ENCODE peak calls at places on chromosomes 13 and 19, in six cellular contexts. One of them, this sample, is unnamed.
A peak's percentile ranks its signal among the peaks of the same experiment; 100 is the strongest.

GRCh38 chr13:46778879-46779278 is 18.1 kb downstream of the ESD start:
- DNase-seq in GM12864: no peak
- DNase-seq in AG09309: no peak
- DNase-seq in heart left ventricle: no peak
- DNase-seq in tibial artery: no peak
- DNase-seq in cardiac muscle cell: peak; percentile 4
- DNase-seq in this sample: no peak

GRCh38 chr19:30379841-30380610 is 7.8 kb downstream of the ZNF536 start:
- DNase-seq in tibial artery: peak; percentile 7
- DNase-seq in AG09309: no peak
- DNase-seq in heart left ventricle: no peak
- DNase-seq in GM12864: no peak
- DNase-seq in cardiac muscle cell: no peak
- DNase-seq in this sample: no peak

GRCh38 chr13:79782541-79783216 is 301.7 kb downstream of the NDFIP2 start:
- DNase-seq in GM12864: no peak
- DNase-seq in AG09309: no peak
- DNase-seq in cardiac muscle cell: peak; percentile 93
- DNase-seq in heart left ventricle: peak; percentile 82
- DNase-seq in tibial artery: no peak
- DNase-seq in this sample: no peak

GRCh38 chr19:39671739-39672363 is 16.1 kb downstream of the LGALS16 start:
- DNase-seq in cardiac muscle cell: peak; percentile 64
- DNase-seq in GM12864: peak; percentile 48
- DNase-seq in AG09309: peak; percentile 2
- DNase-seq in tibial artery: no peak
- DNase-seq in heart left ventricle: no peak
- DNase-seq in this sample: no peak

GRCh38 chr19:38879400-38879751 is 1.3 kb upstream of the RINL start:
- DNase-seq in AG09309: no peak
- DNase-seq in GM12864: no peak
- DNase-seq in cardiac muscle cell: no peak
- DNase-seq in tibial artery: no peak
- DNase-seq in heart left ventricle: peak; percentile 14
- DNase-seq in this sample: no peak

GRCh38 chr19:55297267-55297666 is 13.5 kb downstream of the BRSK1 start:
- DNase-seq in GM12864: no peak
- DNase-seq in tibial artery: no peak
- DNase-seq in heart left ventricle: no peak
- DNase-seq in cardiac muscle cell: no peak
- DNase-seq in AG09309: no peak
- DNase-seq in this sample: no peak

GRCh38 chr13:109968876-109969577 is 182.6 kb upstream of the IRS2 start:
- DNase-seq in heart left ventricle: peak; percentile 86
- DNase-seq in cardiac muscle cell: peak; percentile 90
- DNase-seq in AG09309: no peak
- DNase-seq in GM12864: no peak
- DNase-seq in tibial artery: no peak
- DNase-seq in this sample: no peak

GRCh38 chr13:29654807-29655547 is 59.5 kb upstream of the SLC7A1 start:
- DNase-seq in GM12864: no peak
- DNase-seq in cardiac muscle cell: peak; percentile 8
- DNase-seq in tibial artery: no peak
- DNase-seq in AG09309: peak; percentile 66
- DNase-seq in heart left ventricle: peak; percentile 26
- DNase-seq in this sample: no peak

GRCh38 chr19:30309983-30310805 is 62.0 kb upstream of the ZNF536 start:
- DNase-seq in cardiac muscle cell: no peak
- DNase-seq in AG09309: no peak
- DNase-seq in heart left ventricle: no peak
- DNase-seq in GM12864: no peak
- DNase-seq in tibial artery: no peak
- DNase-seq in this sample: no peak

GRCh38 chr13:72255908-72256307 is 388.9 kb upstream of the DACH1 start:
- DNase-seq in cardiac muscle cell: peak; percentile 2
- DNase-seq in tibial artery: no peak
- DNase-seq in AG09309: no peak
- DNase-seq in heart left ventricle: no peak
- DNase-seq in GM12864: no peak
- DNase-seq in this sample: no peak

GRCh38 chr13:28531195-28531955 is 36.4 kb upstream of the FLT1 start:
- DNase-seq in heart left ventricle: peak; percentile 82
- DNase-seq in cardiac muscle cell: peak; percentile 41
- DNase-seq in tibial artery: peak; percentile 21
- DNase-seq in GM12864: no peak
- DNase-seq in AG09309: no peak
- DNase-seq in this sample: no peak

GRCh38 chr19:2582984-2583956 is 107.3 kb downstream of the GADD45B start:
- DNase-seq in heart left ventricle: no peak
- DNase-seq in tibial artery: no peak
- DNase-seq in AG09309: no peak
- DNase-seq in GM12864: no peak
- DNase-seq in cardiac muscle cell: no peak
- DNase-seq in this sample: peak; percentile 7

GRCh38 chr19:16660763-16661479 is at the start of gene TMEM38A:
- DNase-seq in GM12864: no peak
- DNase-seq in tibial artery: peak; percentile 27
- DNase-seq in AG09309: no peak
- DNase-seq in cardiac muscle cell: peak; percentile 9
- DNase-seq in heart left ventricle: peak; percentile 61
- DNase-seq in this sample: no peak

GRCh38 chr19:8302357-8302691 is 5.8 kb downstream of the CD320 start:
- DNase-seq in cardiac muscle cell: no peak
- DNase-seq in heart left ventricle: peak; percentile 76
- DNase-seq in AG09309: no peak
- DNase-seq in GM12864: no peak
- DNase-seq in tibial artery: no peak
- DNase-seq in this sample: no peak

GRCh38 chr13:35830850-35831450 is 300.2 kb downstream of the DCLK1 start:
- DNase-seq in GM12864: no peak
- DNase-seq in tibial artery: no peak
- DNase-seq in heart left ventricle: no peak
- DNase-seq in cardiac muscle cell: no peak
- DNase-seq in AG09309: no peak
- DNase-seq in this sample: no peak

GRCh38 chr19:18756896-18757295 is 34.2 kb downstream of the COMP start:
- DNase-seq in tibial artery: no peak
- DNase-seq in cardiac muscle cell: no peak
- DNase-seq in GM12864: no peak
- DNase-seq in heart left ventricle: no peak
- DNase-seq in AG09309: no peak
- DNase-seq in this sample: no peak

GRCh38 chr13:70732611-70733010 is 624.4 kb upstream of the KLHL1 start:
- DNase-seq in GM12864: no peak
- DNase-seq in AG09309: no peak
- DNase-seq in tibial artery: no peak
- DNase-seq in cardiac muscle cell: no peak
- DNase-seq in heart left ventricle: no peak
- DNase-seq in this sample: no peak

GRCh38 chr13:40490086-40490723 is 176.2 kb downstream of the FOXO1 start:
- DNase-seq in AG09309: no peak
- DNase-seq in cardiac muscle cell: no peak
- DNase-seq in tibial artery: no peak
- DNase-seq in GM12864: no peak
- DNase-seq in heart left ventricle: no peak
- DNase-seq in this sample: peak; percentile 55

GRCh38 chr19:20351244-20351643 is 184.2 kb downstream of the ZNF486 start:
- DNase-seq in GM12864: no peak
- DNase-seq in AG09309: no peak
- DNase-seq in heart left ventricle: no peak
- DNase-seq in cardiac muscle cell: no peak
- DNase-seq in tibial artery: no peak
- DNase-seq in this sample: no peak

GRCh38 chr19:13978306-13978705 is 26.0 kb downstream of the DCAF15 start:
- DNase-seq in heart left ventricle: peak; percentile 94
- DNase-seq in AG09309: no peak
- DNase-seq in tibial artery: peak; percentile 89
- DNase-seq in cardiac muscle cell: peak; percentile 77
- DNase-seq in GM12864: no peak
- DNase-seq in this sample: peak; percentile 89

GRCh38 chr19:13980340-13980739 is 25.8 kb downstream of the RFX1 start:
- DNase-seq in GM12864: no peak
- DNase-seq in AG09309: no peak
- DNase-seq in cardiac muscle cell: no peak
- DNase-seq in heart left ventricle: no peak
- DNase-seq in tibial artery: no peak
- DNase-seq in this sample: no peak

GRCh38 chr19:13978721-13979191 is 26.4 kb downstream of the DCAF15 start:
- DNase-seq in heart left ventricle: no peak
- DNase-seq in cardiac muscle cell: peak; percentile 18
- DNase-seq in tibial artery: no peak
- DNase-seq in GM12864: no peak
- DNase-seq in AG09309: no peak
- DNase-seq in this sample: no peak

GRCh38 chr19:13979686-13980085 is 26.4 kb downstream of the RFX1 start:
- DNase-seq in heart left ventricle: no peak
- DNase-seq in tibial artery: no peak
- DNase-seq in cardiac muscle cell: no peak
- DNase-seq in GM12864: no peak
- DNase-seq in AG09309: no peak
- DNase-seq in this sample: no peak

DNA sequence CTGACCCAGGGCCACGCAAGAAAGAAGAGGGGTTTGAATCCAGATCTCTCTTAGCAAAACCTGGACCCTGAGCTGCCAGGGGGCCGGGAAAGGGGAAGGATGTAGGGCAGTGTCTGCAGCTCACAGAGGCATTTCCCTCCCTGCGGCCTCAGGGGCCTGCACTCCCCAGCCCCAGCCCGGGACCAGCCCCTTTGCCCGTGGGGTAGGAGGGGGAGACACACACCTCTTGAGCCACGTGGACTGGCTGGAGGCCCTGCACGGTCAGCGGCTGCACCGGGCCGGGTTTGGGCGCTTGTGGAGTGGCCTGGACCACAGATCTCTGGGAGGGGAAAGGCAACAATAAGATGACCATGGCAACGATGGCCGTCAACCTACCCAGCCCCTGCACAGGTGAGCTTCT is 26.9 kb downstream of the RFX1 start:
- DNase-seq in AG09309: no peak
- DNase-seq in GM12864: no peak
- DNase-seq in heart left ventricle: no peak
- DNase-seq in cardiac muscle cell: peak; percentile 20
- DNase-seq in tibial artery: no peak
- DNase-seq in this sample: no peak
- H3K4me3 ChIP-seq in AG09309: no peak overlapping the region
- H3K4me3 ChIP-seq in GM12864: no peak overlapping the region
- H3K4me3 ChIP-seq in heart left ventricle: peak overlapping the region; percentile 23
- H3K4me3 ChIP-seq in cardiac muscle cell: peak overlapping the region; percentile 28
- H3K4me3 ChIP-seq in tibial artery: peak overlapping the region; percentile 54
- H3K4me3 ChIP-seq in this sample: peak overlapping the region; percentile 75

GRCh38 chr13:33180009-33180804 is 105.3 kb downstream of the STARD13 start:
- DNase-seq in tibial artery: no peak
- DNase-seq in GM12864: no peak
- DNase-seq in cardiac muscle cell: no peak
- DNase-seq in AG09309: no peak
- DNase-seq in heart left ventricle: no peak
- DNase-seq in this sample: no peak
- H3K4me3 ChIP-seq in tibial artery: no peak overlapping the region
- H3K4me3 ChIP-seq in GM12864: no peak overlapping the region
- H3K4me3 ChIP-seq in cardiac muscle cell: no peak overlapping the region
- H3K4me3 ChIP-seq in AG09309: no peak overlapping the region
- H3K4me3 ChIP-seq in heart left ventricle: no peak overlapping the region
- H3K4me3 ChIP-seq in this sample: no peak overlapping the region

GRCh38 chr19:33621065-33621785 is 528 bp upstream of the CHST8 start:
- DNase-seq in cardiac muscle cell: no peak
- DNase-seq in heart left ventricle: no peak
- DNase-seq in tibial artery: no peak
- DNase-seq in AG09309: no peak
- DNase-seq in GM12864: no peak
- DNase-seq in this sample: no peak

GRCh38 chr19:33622505-33622808 is 704 bp downstream of the CHST8 start:
- DNase-seq in GM12864: no peak
- DNase-seq in tibial artery: no peak
- DNase-seq in AG09309: no peak
- DNase-seq in cardiac muscle cell: peak; percentile 7
- DNase-seq in heart left ventricle: no peak
- DNase-seq in this sample: no peak

GRCh38 chr19:33624586-33625153 is 2.9 kb downstream of the CHST8 start:
- DNase-seq in tibial artery: no peak
- DNase-seq in heart left ventricle: no peak
- DNase-seq in GM12864: no peak
- DNase-seq in AG09309: no peak
- DNase-seq in cardiac muscle cell: no peak
- DNase-seq in this sample: no peak

GRCh38 chr19:33621811-33622504 is at the start of gene CHST8:
- DNase-seq in tibial artery: no peak
- DNase-seq in cardiac muscle cell: peak; percentile 39
- DNase-seq in AG09309: no peak
- DNase-seq in GM12864: no peak
- DNase-seq in heart left ventricle: peak; percentile 51
- DNase-seq in this sample: no peak

DNA sequence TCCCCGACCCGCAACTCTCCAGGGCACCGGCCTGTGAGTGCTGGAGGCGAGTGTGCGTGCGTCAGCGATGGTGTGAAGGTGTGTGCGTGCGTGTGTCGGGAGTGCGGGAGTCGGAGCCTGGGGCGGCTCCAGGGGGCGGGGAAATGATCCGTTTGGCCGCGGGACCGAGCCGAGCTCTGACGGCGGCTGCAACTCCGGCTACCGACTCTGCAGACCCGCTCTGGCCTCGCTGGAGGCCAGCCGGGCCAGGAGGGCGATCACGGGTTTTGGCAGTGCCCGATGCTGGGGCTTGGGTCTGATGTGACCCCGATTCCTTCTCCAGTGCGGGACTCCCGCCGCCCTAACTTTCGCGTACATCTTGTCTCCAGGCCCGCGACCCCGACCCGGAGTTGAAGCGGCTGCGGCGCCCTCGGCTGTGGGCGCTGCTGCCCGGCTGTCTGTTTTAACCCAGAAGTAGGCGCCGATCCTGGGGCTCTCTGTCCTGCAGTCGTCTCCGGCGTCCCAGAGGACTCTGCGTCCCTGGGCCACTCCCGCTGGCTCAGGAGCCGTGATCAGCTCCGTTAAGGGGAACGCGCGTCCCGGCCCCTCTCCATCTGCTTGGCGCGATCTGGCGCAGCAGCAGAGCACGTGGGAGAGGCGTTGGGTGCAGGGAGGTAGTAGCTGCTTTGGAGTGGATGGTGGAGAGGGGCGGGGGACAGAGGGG is 1.2 kb downstream of the CHST8 start:
- DNase-seq in tibial artery: no peak
- DNase-seq in GM12864: no peak
- DNase-seq in cardiac muscle cell: no peak
- DNase-seq in AG09309: no peak
- DNase-seq in heart left ventricle: no peak
- DNase-seq in this sample: no peak
- H3K4me3 ChIP-seq in tibial artery: peak overlapping the region; percentile 53
- H3K4me3 ChIP-seq in GM12864: no peak overlapping the region
- H3K4me3 ChIP-seq in cardiac muscle cell: peak overlapping the region; percentile 64
- H3K4me3 ChIP-seq in AG09309: no peak overlapping the region
- H3K4me3 ChIP-seq in heart left ventricle: peak overlapping the region; percentile 23
- H3K4me3 ChIP-seq in this sample: no peak overlapping the region

DNA sequence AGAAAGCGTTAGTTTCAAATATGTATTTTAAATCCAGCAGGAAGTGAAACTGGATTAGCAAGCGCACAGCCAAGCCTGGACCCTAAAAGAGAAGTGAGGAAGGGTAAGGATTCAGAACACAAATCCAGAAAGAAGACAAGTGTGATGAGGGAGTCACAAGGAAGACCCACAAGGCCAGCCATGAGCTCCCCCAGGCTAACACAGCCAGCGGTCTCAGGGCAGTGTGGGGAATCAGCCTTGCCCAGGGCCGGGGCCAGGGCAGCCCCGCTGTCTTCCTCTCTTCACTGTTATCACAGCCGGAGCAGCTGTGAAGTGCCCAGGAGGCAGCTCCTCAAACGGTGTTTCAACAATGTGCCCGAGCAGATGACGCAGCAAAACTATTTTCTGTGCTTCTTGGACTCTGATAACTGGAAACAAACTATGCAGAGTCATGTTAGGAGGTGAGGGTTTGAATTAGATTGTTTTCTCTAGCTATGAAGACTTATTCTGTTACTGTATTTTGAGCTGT is 12.2 kb upstream of the CDC16 start:
- DNase-seq in AG09309: no peak
- DNase-seq in GM12864: no peak
- DNase-seq in cardiac muscle cell: peak; percentile 75
- DNase-seq in tibial artery: no peak
- DNase-seq in heart left ventricle: peak; percentile 55
- DNase-seq in this sample: no peak
- H3K4me3 ChIP-seq in AG09309: no peak overlapping the region
- H3K4me3 ChIP-seq in GM12864: no peak overlapping the region
- H3K4me3 ChIP-seq in cardiac muscle cell: no peak overlapping the region
- H3K4me3 ChIP-seq in tibial artery: no peak overlapping the region
- H3K4me3 ChIP-seq in heart left ventricle: no peak overlapping the region
- H3K4me3 ChIP-seq in this sample: no peak overlapping the region

This sample was measured in ascending aorta.